ENCODE peak calls at places on chromosomes 4 and X, in ten cellular contexts. Y is heart left ventricle, P is A549, J is HCT116, G is sigmoid colon, B is endothelial cell of umbilical vein, H is NB4, N is adrenal gland, E is prostate gland, V is K562. C is an unnamed sample.

GRCh38 chr4:109589605-109590004 is 29.6 kb downstream of the MCUB start:
- DNase-seq in G (no peak), B (no peak), H (no peak), P (no peak), J (no peak), E (no peak), V (no peak), Y (no peak), N (no peak), C (no peak)

GRCh38 chrX:141632124-141632523 is 42.6 kb downstream of the SPANXA2 start:
- DNase-seq in J (no peak), V (no peak), H (no peak), G (no peak), Y (no peak), E (no peak), P (no peak), N (no peak), B (no peak), C (no peak)

GRCh38 chrX:127302841-127303240 is 483.3 kb downstream of the PRR32 start:
- DNase-seq in E (no peak), N (no peak), V (no peak), J (no peak), B (no peak), H (no peak), G (no peak), Y (no peak), P (no peak), C (no peak)

GRCh38 chrX:73840120-73840924 is 277.3 kb downstream of the CHIC1 start:
- DNase-seq in V (no peak), N (no peak), Y (no peak), J (no peak), H (no peak), P (no peak), E (no peak), G (no peak), B (no peak), C (no peak)

GRCh38 chr4:172073590-172073989 is 260.4 kb downstream of the GALNTL6 start:
- DNase-seq in J (no peak), B (no peak), E (no peak), N (no peak), Y (no peak), H (no peak), V (no peak), G (no peak), P (no peak), C (no peak)

GRCh38 chr4:126547352-126547751 is 1085.4 kb upstream of the INTU start:
- DNase-seq in J (no peak), V (no peak), G (no peak), P (no peak), E (no peak), N (no peak), B (no peak), H (no peak), Y (no peak), C (no peak)

GRCh38 chr4:40238008-40238699 is 41.3 kb downstream of the RHOH start:
- DNase-seq in H (no peak), N (no peak), P (no peak), G (no peak), Y (no peak), V (peak), J (no peak), E (no peak), B (no peak), C (no peak)

GRCh38 chr4:143286733-143287570 is 49.7 kb upstream of the GAB1 start:
- DNase-seq in V (no peak), G (no peak), Y (no peak), N (no peak), H (no peak), B (no peak), J (no peak), P (no peak), E (no peak), C (no peak)

GRCh38 chr4:58475097-58475496 is 1364.9 kb upstream of the IGFBP7 start:
- DNase-seq in G (no peak), J (no peak), B (no peak), Y (no peak), E (no peak), V (no peak), H (no peak), N (no peak), P (no peak), C (no peak)

GRCh38 chr4:189299706-189300105 is 641.0 kb upstream of the FRG1 start:
- DNase-seq in P (no peak), Y (no peak), E (no peak), B (no peak), V (no peak), G (no peak), H (no peak), N (no peak), J (no peak), C (no peak)

GRCh38 chr4:184448828-184449227 is 25.5 kb downstream of the IRF2 start:
- DNase-seq in B (peak), P (no peak), N (peak), V (no peak), E (no peak), Y (peak), H (peak), J (no peak), G (peak), C (peak)

GRCh38 chrX:6026484-6026883 is 202.2 kb downstream of the NLGN4X start:
- DNase-seq in J (no peak), N (no peak), H (no peak), B (no peak), G (no peak), E (no peak), Y (no peak), V (no peak), P (no peak), C (no peak)

GRCh38 chr4:85658766-85659439 is 184.0 kb downstream of the ARHGAP24 start:
- DNase-seq in G (no peak), H (no peak), P (no peak), E (no peak), Y (no peak), J (no peak), B (no peak), V (no peak), N (no peak), C (no peak)

GRCh38 chr4:27186710-27187109 is 326.1 kb downstream of the STIM2 start:
- DNase-seq in B (no peak), Y (no peak), N (no peak), V (no peak), J (no peak), E (no peak), H (no peak), P (no peak), G (no peak), C (no peak)

GRCh38 chr4:113603926-113604325 is 157.6 kb downstream of the CAMK2D start:
- DNase-seq in H (no peak), Y (no peak), N (no peak), P (no peak), J (no peak), E (no peak), G (no peak), V (no peak), B (peak), C (no peak)

GRCh38 chr4:6443035-6444023 is 29.1 kb downstream of the PPP2R2C start:
- DNase-seq in N (no peak), G (no peak), V (no peak), Y (no peak), H (no peak), J (no peak), E (no peak), P (no peak), B (no peak), C (no peak)

GRCh38 chrX:16586371-16587112 is 63.4 kb upstream of the S100G start:
- DNase-seq in Y (no peak), H (no peak), E (no peak), N (no peak), G (no peak), J (no peak), B (no peak), V (no peak), P (no peak), C (no peak)

GRCh38 chr4:54659213-54660144 is 1.7 kb downstream of the KIT start:
- DNase-seq in Y (peak), E (no peak), G (no peak), P (no peak), J (no peak), N (no peak), V (no peak), H (peak), B (peak), C (no peak)

GRCh38 chr4:145507636-145508035 is 26.0 kb downstream of the SMAD1 start:
- DNase-seq in B (peak), H (no peak), Y (no peak), N (no peak), G (no peak), V (no peak), J (no peak), P (no peak), E (no peak), C (no peak)

DNA sequence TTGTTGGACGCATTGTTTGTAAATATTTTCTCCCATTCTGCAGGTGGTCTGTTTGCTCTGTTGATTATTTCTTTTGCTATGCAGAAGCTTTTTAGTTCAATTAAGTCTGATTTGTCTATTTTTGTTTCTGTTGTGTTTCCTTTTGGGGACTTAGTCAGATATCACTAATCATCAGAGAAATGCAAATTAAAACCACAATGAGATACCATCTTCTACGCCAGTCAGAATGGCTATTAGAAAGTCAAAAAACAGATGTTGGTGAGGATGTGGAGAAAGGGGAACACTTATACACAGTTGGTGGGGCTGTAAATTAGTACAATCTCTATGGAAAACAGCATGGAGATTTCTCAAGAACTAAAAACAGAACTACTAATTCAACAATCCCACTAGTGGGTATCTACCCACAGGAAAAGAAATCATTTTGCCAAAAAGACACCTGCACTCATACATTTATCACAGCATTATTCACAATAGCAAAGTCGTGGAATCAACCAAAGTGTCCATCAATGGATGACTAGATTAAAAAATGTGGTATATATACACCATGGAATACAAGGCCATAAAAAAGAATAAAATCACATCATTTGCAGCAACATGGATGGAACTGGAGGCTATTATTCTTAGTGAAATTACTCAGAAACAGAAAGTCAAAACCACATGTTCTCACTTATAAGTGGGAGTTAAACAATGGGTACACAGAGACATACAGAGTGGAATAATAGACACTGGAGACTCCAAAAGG is 8.1 kb downstream of the COQ2 start:
- DNase-seq in P (no peak), V (no peak), E (no peak), G (no peak), N (no peak), B (no peak), Y (no peak), J (no peak), H (no peak), C (no peak)
- TF ChIP-seq POLR2A in P (no peak), V (no peak), E (no peak), G (no peak), N (no peak), B (no peak), Y (no peak), J (no peak), H (no peak), C (no peak)

DNA sequence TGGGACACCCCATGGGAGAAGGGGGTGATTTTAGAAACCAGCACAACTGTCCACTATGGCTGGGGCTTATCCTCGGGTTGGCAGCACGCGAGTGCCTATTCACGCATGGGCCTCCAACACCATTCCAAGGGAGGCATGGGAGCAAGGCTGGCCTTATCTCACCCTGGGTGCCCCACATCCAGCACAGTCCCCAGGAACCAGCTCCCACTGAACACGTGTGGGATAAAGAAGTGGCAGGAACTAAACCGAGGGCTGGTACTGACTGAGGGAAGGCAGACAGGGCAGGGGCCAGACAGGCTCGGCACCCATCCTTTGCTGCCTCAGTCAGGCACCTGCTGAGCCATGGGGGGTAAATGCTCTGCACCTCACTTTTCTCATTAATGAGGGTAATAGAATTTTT is 43.7 kb upstream of the GPR78 start:
- DNase-seq in E (no peak), H (no peak), B (no peak), N (no peak), P (no peak), J (no peak), V (no peak), Y (no peak), G (no peak), C (no peak)
- TF ChIP-seq CTCF in E (no peak), H (no peak), B (no peak), N (no peak), P (no peak), J (no peak), V (no peak), Y (no peak), G (no peak), C (no peak)

DNA sequence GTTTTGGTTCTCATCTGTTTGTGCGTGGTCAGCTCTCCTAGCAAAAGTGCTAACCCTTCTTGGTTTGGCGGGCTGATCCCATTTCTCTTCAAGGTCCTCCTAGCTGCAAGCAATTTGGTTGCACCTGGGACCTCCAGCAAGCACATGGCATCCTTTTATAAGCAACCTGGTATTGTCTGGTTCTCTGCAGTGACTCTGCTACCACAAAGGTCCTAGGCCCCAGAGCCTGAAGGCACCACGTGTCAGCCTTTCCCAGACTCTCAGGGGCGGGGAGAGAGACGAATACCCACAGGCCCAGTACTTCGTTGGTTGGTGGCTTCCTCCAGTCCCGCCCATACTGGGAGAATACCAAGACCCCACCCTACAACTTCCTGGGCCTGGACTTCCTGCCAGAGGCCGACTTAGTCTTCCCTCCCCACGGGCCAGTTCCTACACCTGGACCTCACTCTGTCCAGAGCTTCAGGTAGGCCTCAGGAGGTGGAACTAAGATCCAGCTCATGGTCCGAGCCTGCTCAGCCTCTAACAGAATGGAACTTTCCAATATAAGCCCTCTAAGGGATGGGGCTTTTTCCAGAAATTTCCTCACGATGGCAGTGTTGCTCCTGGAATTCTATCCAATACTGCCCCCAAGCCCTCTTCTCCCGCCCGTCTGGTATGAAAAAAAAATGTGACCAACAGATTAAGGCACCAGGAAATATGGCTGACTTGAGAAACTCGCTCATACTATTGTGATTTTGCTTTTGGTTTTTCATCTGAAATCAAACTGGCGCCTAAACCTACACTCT is 192.5 kb upstream of the STK26 start:
- DNase-seq in J (peak), Y (peak), N (peak), V (peak), G (peak), B (peak), H (peak), E (no peak), P (no peak), C (peak)
- TF ChIP-seq POLR2A in J (no peak), Y (no peak), N (no peak), V (peak), G (no peak), B (no peak), H (peak), E (no peak), P (no peak), C (no peak)

GRCh38 chr4:169009281-169010124 is 552 bp downstream of the CBR4 start:
- DNase-seq in B (peak), J (peak), E (peak), N (peak), P (no peak), V (peak), H (peak), G (peak), Y (peak), C (peak)
- TF ChIP-seq CTCF in B (peak), J (peak), E (no peak), N (peak), P (peak), V (peak), H (no peak), G (peak), Y (no peak), C (no peak)

DNA sequence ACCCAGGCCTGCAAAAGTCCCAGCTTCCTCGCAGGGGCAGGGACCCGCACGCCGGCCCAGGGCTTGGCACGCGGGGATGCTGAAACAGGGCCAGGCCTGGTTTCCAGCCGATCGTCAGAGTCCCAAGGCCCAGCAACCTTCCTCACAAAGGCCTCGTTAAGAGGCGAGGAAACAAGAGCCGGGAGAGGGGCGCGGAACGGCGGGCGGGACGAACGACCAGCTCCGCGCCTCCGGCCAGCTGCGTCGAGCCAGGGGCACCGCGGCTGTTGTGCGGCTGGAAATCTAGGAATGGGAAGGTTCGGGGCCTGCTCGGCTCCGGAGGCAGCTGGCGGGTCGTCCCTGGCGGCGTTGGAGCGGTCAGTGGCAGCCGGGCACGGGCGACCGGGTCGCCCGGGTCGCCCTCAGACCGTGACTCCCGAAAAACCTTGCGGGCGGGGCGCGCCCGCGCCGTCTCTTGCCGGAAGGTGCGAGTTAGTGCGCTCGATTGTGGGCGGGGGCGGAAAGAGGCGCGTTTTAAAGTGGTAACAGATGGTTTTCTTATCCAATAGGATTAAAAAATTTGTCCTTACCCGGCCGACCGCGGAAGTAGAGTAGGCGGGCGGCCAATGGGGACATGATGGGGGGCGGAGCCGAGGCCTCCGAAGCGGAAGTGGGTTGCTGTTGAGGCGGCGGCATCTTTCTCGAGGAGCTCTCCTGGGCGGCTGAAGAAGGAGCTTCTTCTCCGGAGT is at the start of gene RNF4:
- DNase-seq in V (peak), J (peak), G (peak), B (peak), N (peak), H (peak), E (peak), Y (peak), P (peak), C (peak)
- TF ChIP-seq POLR2A in V (peak), J (peak), G (peak), B (peak), N (peak), H (peak), E (peak), Y (no peak), P (peak), C (peak)